ENCODE peak calls at places on chromosomes 12 and 14, in ten cellular contexts. O, V, Y, N, M, G, B, J, A and T are unnamed samples.

GRCh38 chr12:94570161-94570560 is 80.2 kb downstream of the TMCC3 start:
- DNase-seq in O (no peak), V (no peak), Y (no peak), N (peak; percentile 8), M (no peak), G (no peak), B (no peak), J (no peak), A (no peak), T (no peak)

GRCh38 chr12:64627781-64628180 is 17.5 kb downstream of the RASSF3 start:
- DNase-seq in O (no peak), V (no peak), Y (no peak), N (no peak), M (no peak), G (no peak), B (no peak), J (no peak), A (no peak), T (no peak)

GRCh38 chr12:113227169-113227568 is 5.9 kb downstream of the TPCN1 start:
- DNase-seq in O (no peak), V (no peak), Y (peak; percentile 54), N (no peak), M (no peak), G (no peak), B (no peak), J (no peak), A (no peak), T (no peak)

GRCh38 chr12:28899951-28900350 is 249.1 kb upstream of the FAR2 start:
- DNase-seq in O (no peak), V (no peak), Y (no peak), N (no peak), M (no peak), G (no peak), B (no peak), J (no peak), A (no peak), T (no peak)

GRCh38 chr12:84701966-84702365 is 210.6 kb downstream of the SLC6A15 start:
- DNase-seq in O (no peak), V (no peak), Y (no peak), N (no peak), M (no peak), G (no peak), B (no peak), J (no peak), A (no peak), T (no peak)

GRCh38 chr14:74019743-74020142 is 594 bp downstream of the BBOF1 start:
- DNase-seq in O (no peak), V (no peak), Y (no peak), N (no peak), M (no peak), G (no peak), B (peak; percentile 28), J (no peak), A (no peak), T (no peak)

GRCh38 chr12:54502485-54502884 is 4.9 kb downstream of the NCKAP1L start:
- DNase-seq in O (no peak), V (no peak), Y (no peak), N (no peak), M (no peak), G (no peak), B (no peak), J (no peak), A (no peak), T (no peak)

GRCh38 chr12:7937867-7938506 is 2.0 kb upstream of the SLC2A3 start:
- DNase-seq in O (no peak), V (no peak), Y (no peak), N (no peak), M (no peak), G (no peak), B (no peak), J (no peak), A (no peak), T (no peak)

GRCh38 chr14:54808326-54809161 is 94.1 kb downstream of the GCH1 start:
- DNase-seq in O (no peak), V (no peak), Y (no peak), N (no peak), M (no peak), G (no peak), B (peak; percentile 75), J (no peak), A (no peak), T (no peak)

GRCh38 chr12:113422030-113422900 is at the start of gene SDSL:
- DNase-seq in O (no peak), V (peak; percentile 74), Y (peak; percentile 84), N (peak; percentile 48), M (peak; percentile 73), G (peak; percentile 80), B (peak; percentile 75), J (peak; percentile 33), A (peak; percentile 76), T (no peak)

GRCh38 chr12:130013771-130014484 is 110.1 kb upstream of the TMEM132D start:
- DNase-seq in O (peak; percentile 70), V (peak; percentile 35), Y (no peak), N (no peak), M (peak; percentile 40), G (no peak), B (peak; percentile 89), J (peak; percentile 35), A (no peak), T (no peak)
- H3K4me1 ChIP-seq in O (no peaks in the 10 kb centered on the region), V (no peaks in the 10 kb centered on the region), Y (no peaks in the 10 kb centered on the region), N (no peaks in the 10 kb centered on the region), M (no peaks in the 10 kb centered on the region), G (no peaks in the 10 kb centered on the region), B (no peaks in the 10 kb centered on the region), J (no peaks in the 10 kb centered on the region), A (no peaks in the 10 kb centered on the region), T (peaks cover 11% of the 10 kb centered on the region)

DNA sequence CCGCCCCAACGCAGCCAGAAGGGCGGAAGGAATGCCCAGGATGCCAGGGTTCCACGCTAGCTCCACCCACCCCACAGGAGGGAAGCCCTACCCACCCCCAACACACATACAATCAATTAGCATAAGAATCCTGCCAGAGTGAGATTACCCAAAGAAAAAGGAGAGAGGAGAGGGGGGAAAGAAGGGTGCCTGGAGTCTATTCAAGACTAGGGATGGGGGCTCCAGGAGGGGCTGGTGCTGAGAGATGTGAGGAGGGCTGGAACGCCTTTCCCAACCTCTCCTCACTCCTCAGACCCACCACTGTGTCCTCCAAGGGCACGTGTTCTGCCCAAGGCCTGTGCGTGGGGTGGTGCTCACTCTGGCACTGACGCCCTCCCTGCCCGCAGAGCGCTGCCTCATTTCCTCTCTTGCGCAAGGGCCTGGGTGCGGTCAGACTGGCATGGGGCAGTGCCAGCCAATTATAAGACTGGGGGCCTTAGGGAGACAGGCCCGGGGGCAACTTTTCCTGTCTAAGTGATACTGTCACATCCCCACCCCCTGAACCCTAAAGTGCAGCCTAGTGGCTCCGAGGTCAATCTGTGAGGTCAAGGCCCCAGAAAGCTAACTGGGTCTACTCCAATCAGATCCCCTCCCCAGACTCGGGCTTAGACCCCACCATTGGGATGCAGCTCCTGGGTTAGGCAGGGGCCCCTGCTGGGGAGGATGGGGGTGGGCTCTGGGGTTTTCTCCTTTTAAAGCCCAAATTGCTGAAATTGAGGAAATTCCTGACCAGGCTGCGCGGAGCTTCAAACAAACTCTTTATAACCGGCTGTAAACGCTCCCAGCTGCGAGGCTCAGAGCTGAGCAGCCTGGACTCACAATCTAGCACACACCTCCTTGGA is 10.2 kb upstream of the ITGB7 start:
- DNase-seq in O (peak; percentile 63), V (peak; percentile 83), Y (peak; percentile 87), N (no peak), M (peak; percentile 62), G (peak; percentile 81), B (no peak), J (no peak), A (no peak), T (no peak)
- TF ChIP-seq POLR2AphosphoS5 in O (peak; percentile 58), V (no peak), Y (peak; percentile 83), N (peak; percentile 28), M (no peak), G (peak; percentile 50), B (no peak), J (no peak), A (no peak), T (no peak)

DNA sequence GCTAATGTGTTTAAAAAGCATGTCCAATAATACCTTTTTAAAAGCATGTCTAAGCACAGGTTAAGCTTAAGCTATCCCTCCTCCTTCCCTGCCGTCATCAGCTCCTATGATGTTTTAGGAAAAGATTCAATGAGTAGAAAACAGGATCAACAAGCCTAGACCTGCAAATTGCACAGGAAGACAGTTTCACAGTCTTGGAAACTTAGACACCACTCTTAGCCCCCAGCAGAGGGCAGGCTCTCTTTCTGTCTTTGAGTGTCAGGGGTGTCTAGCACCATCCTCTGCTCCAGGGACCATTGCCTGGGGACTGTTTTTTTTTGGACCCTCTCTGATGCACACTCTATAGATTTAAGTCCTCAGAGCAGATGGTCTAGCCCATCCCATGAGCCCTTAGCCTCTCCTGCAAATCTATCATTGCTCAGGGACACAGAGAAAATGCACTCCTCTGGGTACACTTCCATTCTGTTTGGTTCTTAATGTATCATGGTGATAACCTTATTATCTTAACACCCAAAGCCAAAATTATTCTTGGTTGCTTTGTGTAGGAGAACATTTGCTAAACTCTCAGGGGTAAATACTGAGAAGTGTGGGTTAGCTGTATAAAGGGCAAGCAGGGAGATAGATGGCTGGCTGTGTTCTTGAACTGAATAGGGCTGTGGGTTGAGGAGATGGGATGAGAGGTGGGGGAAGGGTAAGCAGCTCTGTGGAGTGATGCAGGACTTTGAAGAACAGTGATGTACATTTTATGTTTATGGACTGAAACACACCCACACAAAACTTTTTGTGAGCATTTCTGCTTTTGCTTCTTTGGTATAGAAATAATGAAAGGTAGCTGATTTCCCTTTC is 259.9 kb upstream of the DDHD1 start:
- DNase-seq in O (no peak), V (no peak), Y (no peak), N (no peak), M (no peak), G (no peak), B (peak; percentile 5), J (peak; percentile 2), A (no peak), T (no peak)
- TF ChIP-seq CTCF in O (no peak), V (no peak), Y (no peak), N (no peak), M (no peak), G (no peak), B (peak; percentile 47), J (peak; percentile 29), A (peak; percentile 38), T (no peak)

GRCh38 chr12:122888232-122888752 is 7.6 kb downstream of the VPS37B start:
- DNase-seq in O (no peak), V (peak; percentile 78), Y (no peak), N (peak; percentile 81), M (peak; percentile 86), G (no peak), B (no peak), J (peak; percentile 64), A (no peak), T (peak; percentile 84)

GRCh38 chr12:122884860-122885259 is 11.1 kb downstream of the VPS37B start:
- DNase-seq in O (no peak), V (no peak), Y (no peak), N (no peak), M (no peak), G (no peak), B (no peak), J (no peak), A (no peak), T (no peak)

GRCh38 chr12:122887817-122888212 is 8.1 kb downstream of the VPS37B start:
- DNase-seq in O (no peak), V (no peak), Y (no peak), N (no peak), M (no peak), G (no peak), B (no peak), J (no peak), A (no peak), T (peak; percentile 54)

GRCh38 chr12:122886161-122886560 is 9.8 kb downstream of the VPS37B start:
- DNase-seq in O (no peak), V (no peak), Y (no peak), N (no peak), M (peak; percentile 5), G (no peak), B (no peak), J (no peak), A (no peak), T (no peak)

GRCh38 chr12:122886851-122887816 is 8.8 kb downstream of the VPS37B start:
- DNase-seq in O (no peak), V (peak; percentile 71), Y (no peak), N (peak; percentile 81), M (peak; percentile 46), G (no peak), B (no peak), J (peak; percentile 83), A (peak; percentile 84), T (peak; percentile 47)
- H3K4me1 ChIP-seq in O (peaks cover 91% of the 10 kb centered on the region), V (peaks cover 67% of the 10 kb centered on the region), Y (peaks cover 96% of the 10 kb centered on the region), N (peaks cover 59% of the 10 kb centered on the region), M (peaks cover 94% of the 10 kb centered on the region), G (peaks cover 51% of the 10 kb centered on the region), B (peaks cover 39% of the 10 kb centered on the region), J (peaks cover 82% of the 10 kb centered on the region), A (peaks cover 36% of the 10 kb centered on the region), T (peaks cover 73% of the 10 kb centered on the region)